ENCODE peak calls at places on chromosomes 6 and 20, in four cellular contexts. R is neural progenitor cell; P is GM20000; H is activated gamma-delta T cell treated with anti-CD3 and anti-CD28 coated beads, Interleukin-2, amount 50 U/mL, for 16 hours. A is an unnamed sample.
A peak's percentile ranks its signal among the peaks of the same experiment; 100 is the strongest.

GRCh38 chr20:37276494-37277252 is 12.8 kb upstream of the MANBAL start:
- DNase-seq in R (no peak), P (peak; percentile 71), H (no peak), A (no peak)

GRCh38 chr6:136846046-136846445 is 23.7 kb downstream of the PEX7 start:
- DNase-seq in R (peak; percentile 61), P (peak; percentile 38), H (no peak), A (peak; percentile 5)

GRCh38 chr20:44357555-44358130 is 2.1 kb downstream of the HNF4A start:
- DNase-seq in R (no peak), P (no peak), H (no peak), A (no peak)

GRCh38 chr20:62316331-62317166 is 13.8 kb downstream of the ADRM1 start:
- DNase-seq in R (no peak), P (no peak), H (no peak), A (no peak)

GRCh38 chr6:87277123-87277522 is 45.3 kb upstream of the SMIM8 start:
- DNase-seq in R (no peak), P (no peak), H (no peak), A (no peak)

GRCh38 chr6:15301179-15302006 is 55.5 kb downstream of the JARID2 start:
- DNase-seq in R (no peak), P (peak; percentile 36), H (no peak), A (no peak)

GRCh38 chr20:58137651-58138265 is 90.7 kb downstream of the ANKRD60 start:
- DNase-seq in R (no peak), P (no peak), H (no peak), A (no peak)

GRCh38 chr6:146546440-146546839 is 2.8 kb downstream of the RAB32 start:
- DNase-seq in R (no peak), P (no peak), H (no peak), A (no peak)

GRCh38 chr6:19107468-19107867 is 720.3 kb downstream of the RNF144B start:
- DNase-seq in R (no peak), P (no peak), H (no peak), A (no peak)

GRCh38 chr6:138007014-138007472 is 100.2 kb downstream of the PERP start:
- DNase-seq in R (peak; percentile 67), P (peak; percentile 53), H (no peak), A (peak; percentile 55)

GRCh38 chr6:142297996-142298753 is 3.6 kb upstream of the ADGRG6 start:
- DNase-seq in R (no peak), P (no peak), H (no peak), A (no peak)

GRCh38 chr20:19185083-19185482 is 27.4 kb upstream of the SLC24A3 start:
- DNase-seq in R (no peak), P (no peak), H (no peak), A (no peak)

GRCh38 chr20:4592316-4593148 is 129.2 kb upstream of the PRND start:
- DNase-seq in R (peak; percentile 75), P (peak; percentile 77), H (peak; percentile 19), A (peak; percentile 74)

GRCh38 chr6:18154507-18155272 is at the start of gene TPMT:
- DNase-seq in R (peak; percentile 97), P (no peak), H (no peak), A (no peak)

GRCh38 chr20:62776692-62777527 is 19.4 kb upstream of the MRGBP start:
- DNase-seq in R (no peak), P (peak; percentile 86), H (peak; percentile 23), A (peak; percentile 66)

GRCh38 chr20:50645253-50646068 is 45.9 kb downstream of the RIPOR3 start:
- DNase-seq in R (peak; percentile 49), P (no peak), H (no peak), A (no peak)

GRCh38 chr20:47680804-47681529 is 104.3 kb downstream of the SULF2 start:
- DNase-seq in R (no peak), P (no peak), H (no peak), A (no peak)

A was measured in stimulated activated effector memory CD8-positive, alpha-beta T cell treated with anti-CD3 and anti-CD28 coated beads, Interleukin-12 subunit alpha, Interleukin-12 subunit beta, amount 100 ng/mL, for 72 hours.